ENCODE peak calls at places on chromosomes 2 and 18, in ten cellular contexts. One of them, this sample, is unnamed.

GRCh38 chr2:200525882-200526651 is at the start of gene SGO2:
- DNase-seq in endothelial cell of umbilical vein: peak; percentile 95
- DNase-seq in retinal pigment epithelial cell: peak; percentile 69
- DNase-seq in brain microvascular endothelial cell: peak; percentile 92
- DNase-seq in colonic mucosa: peak; percentile 97
- DNase-seq in GM13977: peak; percentile 94
- DNase-seq in Calu3: peak; percentile 96
- DNase-seq in ovary: peak; percentile 90
- DNase-seq in neural crest cell: peak; percentile 88
- DNase-seq in left ventricle myocardium inferior: peak; percentile 95
- DNase-seq in this sample: peak; percentile 85

GRCh38 chr2:156329031-156329921 is 3.2 kb downstream of the NR4A2 start:
- DNase-seq in endothelial cell of umbilical vein: no peak
- DNase-seq in retinal pigment epithelial cell: no peak
- DNase-seq in brain microvascular endothelial cell: no peak
- DNase-seq in colonic mucosa: no peak
- DNase-seq in GM13977: peak; percentile 22
- DNase-seq in Calu3: no peak
- DNase-seq in ovary: no peak
- DNase-seq in neural crest cell: no peak
- DNase-seq in left ventricle myocardium inferior: no peak
- DNase-seq in this sample: no peak

GRCh38 chr2:190701586-190701985 is 52.7 kb downstream of the NAB1 start:
- DNase-seq in endothelial cell of umbilical vein: no peak
- DNase-seq in retinal pigment epithelial cell: no peak
- DNase-seq in brain microvascular endothelial cell: no peak
- DNase-seq in colonic mucosa: no peak
- DNase-seq in GM13977: no peak
- DNase-seq in Calu3: no peak
- DNase-seq in ovary: no peak
- DNase-seq in neural crest cell: no peak
- DNase-seq in left ventricle myocardium inferior: no peak
- DNase-seq in this sample: no peak

GRCh38 chr2:215421859-215422461 is 13.9 kb downstream of the FN1 start:
- DNase-seq in endothelial cell of umbilical vein: peak; percentile 53
- DNase-seq in retinal pigment epithelial cell: peak; percentile 79
- DNase-seq in brain microvascular endothelial cell: peak; percentile 47
- DNase-seq in colonic mucosa: no peak
- DNase-seq in GM13977: no peak
- DNase-seq in Calu3: no peak
- DNase-seq in ovary: no peak
- DNase-seq in neural crest cell: no peak
- DNase-seq in left ventricle myocardium inferior: no peak
- DNase-seq in this sample: no peak

GRCh38 chr2:191740776-191741175 is 62.8 kb downstream of the NABP1 start:
- DNase-seq in endothelial cell of umbilical vein: no peak
- DNase-seq in retinal pigment epithelial cell: no peak
- DNase-seq in brain microvascular endothelial cell: no peak
- DNase-seq in colonic mucosa: no peak
- DNase-seq in GM13977: no peak
- DNase-seq in Calu3: no peak
- DNase-seq in ovary: no peak
- DNase-seq in neural crest cell: no peak
- DNase-seq in left ventricle myocardium inferior: no peak
- DNase-seq in this sample: no peak

GRCh38 chr2:100731535-100731981 is 88.4 kb upstream of the NPAS2 start:
- DNase-seq in endothelial cell of umbilical vein: peak; percentile 26
- DNase-seq in retinal pigment epithelial cell: no peak
- DNase-seq in brain microvascular endothelial cell: no peak
- DNase-seq in colonic mucosa: no peak
- DNase-seq in GM13977: no peak
- DNase-seq in Calu3: no peak
- DNase-seq in ovary: no peak
- DNase-seq in neural crest cell: no peak
- DNase-seq in left ventricle myocardium inferior: no peak
- DNase-seq in this sample: no peak

GRCh38 chr2:136319227-136319626 is 201.3 kb upstream of the CXCR4 start:
- DNase-seq in endothelial cell of umbilical vein: no peak
- DNase-seq in retinal pigment epithelial cell: no peak
- DNase-seq in brain microvascular endothelial cell: no peak
- DNase-seq in colonic mucosa: no peak
- DNase-seq in GM13977: no peak
- DNase-seq in Calu3: no peak
- DNase-seq in ovary: no peak
- DNase-seq in neural crest cell: no peak
- DNase-seq in left ventricle myocardium inferior: no peak
- DNase-seq in this sample: no peak

GRCh38 chr2:171404258-171404657 is 29.5 kb downstream of the METTL8 start:
- DNase-seq in endothelial cell of umbilical vein: peak; percentile 81
- DNase-seq in retinal pigment epithelial cell: no peak
- DNase-seq in brain microvascular endothelial cell: peak; percentile 83
- DNase-seq in colonic mucosa: no peak
- DNase-seq in GM13977: no peak
- DNase-seq in Calu3: no peak
- DNase-seq in ovary: no peak
- DNase-seq in neural crest cell: no peak
- DNase-seq in left ventricle myocardium inferior: no peak
- DNase-seq in this sample: peak; percentile 48

GRCh38 chr18:13558132-13558531 is 168.2 kb downstream of the FAM210A start:
- DNase-seq in endothelial cell of umbilical vein: peak; percentile 40
- DNase-seq in retinal pigment epithelial cell: no peak
- DNase-seq in brain microvascular endothelial cell: peak; percentile 24
- DNase-seq in colonic mucosa: no peak
- DNase-seq in GM13977: peak; percentile 69
- DNase-seq in Calu3: peak; percentile 23
- DNase-seq in ovary: no peak
- DNase-seq in neural crest cell: peak; percentile 31
- DNase-seq in left ventricle myocardium inferior: peak; percentile 52
- DNase-seq in this sample: no peak

GRCh38 chr18:70047931-70048603 is 100.4 kb upstream of the CD226 start:
- DNase-seq in endothelial cell of umbilical vein: peak; percentile 45
- DNase-seq in retinal pigment epithelial cell: peak; percentile 57
- DNase-seq in brain microvascular endothelial cell: no peak
- DNase-seq in colonic mucosa: no peak
- DNase-seq in GM13977: no peak
- DNase-seq in Calu3: no peak
- DNase-seq in ovary: no peak
- DNase-seq in neural crest cell: no peak
- DNase-seq in left ventricle myocardium inferior: no peak
- DNase-seq in this sample: no peak

DNA sequence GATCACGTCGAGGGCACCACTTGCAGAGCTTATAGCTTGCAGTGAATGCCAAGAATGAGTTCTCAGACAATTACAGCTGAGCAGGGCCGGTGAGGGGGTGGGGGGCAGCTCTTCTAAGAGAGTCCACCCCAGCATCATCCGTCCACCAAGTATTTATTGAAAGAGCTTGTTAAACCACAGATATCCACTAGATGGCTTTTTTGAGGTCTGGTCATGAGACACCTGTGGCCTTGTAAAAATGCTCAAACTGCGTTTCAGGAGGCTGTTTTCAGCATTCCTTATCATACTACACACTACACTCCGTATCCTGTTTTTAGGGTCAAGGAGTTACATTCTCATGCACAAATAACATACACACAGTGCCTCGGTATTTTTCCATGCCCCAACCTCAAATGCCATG is 51.5 kb downstream of the DNAJC10 start:
- DNase-seq in endothelial cell of umbilical vein: peak; percentile 81
- DNase-seq in retinal pigment epithelial cell: no peak
- DNase-seq in brain microvascular endothelial cell: peak; percentile 22
- DNase-seq in colonic mucosa: no peak
- DNase-seq in GM13977: no peak
- DNase-seq in Calu3: no peak
- DNase-seq in ovary: no peak
- DNase-seq in neural crest cell: no peak
- DNase-seq in left ventricle myocardium inferior: no peak
- DNase-seq in this sample: no peak
- TF ChIP-seq CTCF in endothelial cell of umbilical vein: peak; percentile 39
- TF ChIP-seq CTCF in retinal pigment epithelial cell: peak; percentile 61
- TF ChIP-seq CTCF in brain microvascular endothelial cell: peak; percentile 62
- TF ChIP-seq CTCF in colonic mucosa: no peak
- TF ChIP-seq CTCF in GM13977: peak; percentile 36
- TF ChIP-seq CTCF in Calu3: peak; percentile 37
- TF ChIP-seq CTCF in ovary: no peak
- TF ChIP-seq CTCF in neural crest cell: peak; percentile 65
- TF ChIP-seq CTCF in left ventricle myocardium inferior: peak; percentile 55
- TF ChIP-seq CTCF in this sample: peak; percentile 34

DNA sequence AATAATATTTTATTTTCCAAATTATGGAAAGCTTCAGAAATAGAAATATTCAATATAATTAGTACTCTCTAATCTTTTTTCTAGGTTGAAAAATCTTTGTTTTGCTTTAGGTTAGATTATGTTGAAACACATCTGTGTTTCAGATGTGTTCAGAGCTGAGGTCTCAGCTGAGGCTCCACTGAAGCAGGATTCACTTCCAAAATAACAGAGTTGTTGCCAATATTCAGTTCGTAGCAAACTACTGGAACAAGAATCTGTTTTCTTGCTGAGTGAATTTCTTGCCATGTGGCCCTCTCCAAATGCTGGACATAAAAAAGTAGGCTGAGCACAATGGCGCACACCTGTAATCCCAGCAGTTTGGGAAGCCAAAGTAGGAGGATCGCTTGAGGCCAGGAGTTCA is 8.7 kb downstream of the PHOSPHO2 start:
- DNase-seq in endothelial cell of umbilical vein: no peak
- DNase-seq in retinal pigment epithelial cell: no peak
- DNase-seq in brain microvascular endothelial cell: no peak
- DNase-seq in colonic mucosa: no peak
- DNase-seq in GM13977: no peak
- DNase-seq in Calu3: no peak
- DNase-seq in ovary: no peak
- DNase-seq in neural crest cell: no peak
- DNase-seq in left ventricle myocardium inferior: no peak
- DNase-seq in this sample: no peak
- TF ChIP-seq CTCF in endothelial cell of umbilical vein: no peak
- TF ChIP-seq CTCF in retinal pigment epithelial cell: no peak
- TF ChIP-seq CTCF in brain microvascular endothelial cell: no peak
- TF ChIP-seq CTCF in colonic mucosa: no peak
- TF ChIP-seq CTCF in GM13977: no peak
- TF ChIP-seq CTCF in Calu3: no peak
- TF ChIP-seq CTCF in ovary: no peak
- TF ChIP-seq CTCF in neural crest cell: no peak
- TF ChIP-seq CTCF in left ventricle myocardium inferior: no peak
- TF ChIP-seq CTCF in this sample: no peak

GRCh38 chr2:14427982-14428567 is 204.4 kb upstream of the LRATD1 start:
- DNase-seq in endothelial cell of umbilical vein: no peak
- DNase-seq in retinal pigment epithelial cell: peak; percentile 37
- DNase-seq in brain microvascular endothelial cell: peak; percentile 24
- DNase-seq in colonic mucosa: peak; percentile 38
- DNase-seq in GM13977: no peak
- DNase-seq in Calu3: no peak
- DNase-seq in ovary: no peak
- DNase-seq in neural crest cell: no peak
- DNase-seq in left ventricle myocardium inferior: no peak
- DNase-seq in this sample: no peak

GRCh38 chr2:14433946-14434495 is 198.5 kb upstream of the LRATD1 start:
- DNase-seq in endothelial cell of umbilical vein: no peak
- DNase-seq in retinal pigment epithelial cell: no peak
- DNase-seq in brain microvascular endothelial cell: no peak
- DNase-seq in colonic mucosa: no peak
- DNase-seq in GM13977: no peak
- DNase-seq in Calu3: no peak
- DNase-seq in ovary: no peak
- DNase-seq in neural crest cell: no peak
- DNase-seq in left ventricle myocardium inferior: no peak
- DNase-seq in this sample: no peak
- TF ChIP-seq CTCF in endothelial cell of umbilical vein: no peak
- TF ChIP-seq CTCF in retinal pigment epithelial cell: no peak
- TF ChIP-seq CTCF in brain microvascular endothelial cell: no peak
- TF ChIP-seq CTCF in colonic mucosa: no peak
- TF ChIP-seq CTCF in GM13977: no peak
- TF ChIP-seq CTCF in Calu3: no peak
- TF ChIP-seq CTCF in ovary: no peak
- TF ChIP-seq CTCF in neural crest cell: no peak
- TF ChIP-seq CTCF in left ventricle myocardium inferior: no peak
- TF ChIP-seq CTCF in this sample: no peak

GRCh38 chr2:45013229-45014015 is 4.2 kb upstream of the SIX2 start:
- DNase-seq in endothelial cell of umbilical vein: no peak
- DNase-seq in retinal pigment epithelial cell: no peak
- DNase-seq in brain microvascular endothelial cell: no peak
- DNase-seq in colonic mucosa: no peak
- DNase-seq in GM13977: peak; percentile 49
- DNase-seq in Calu3: no peak
- DNase-seq in ovary: no peak
- DNase-seq in neural crest cell: no peak
- DNase-seq in left ventricle myocardium inferior: no peak
- DNase-seq in this sample: no peak

GRCh38 chr2:45011621-45012602 is 2.7 kb upstream of the SIX2 start:
- DNase-seq in endothelial cell of umbilical vein: no peak
- DNase-seq in retinal pigment epithelial cell: no peak
- DNase-seq in brain microvascular endothelial cell: no peak
- DNase-seq in colonic mucosa: no peak
- DNase-seq in GM13977: peak; percentile 33
- DNase-seq in Calu3: no peak
- DNase-seq in ovary: no peak
- DNase-seq in neural crest cell: no peak
- DNase-seq in left ventricle myocardium inferior: no peak
- DNase-seq in this sample: no peak

GRCh38 chr2:45012733-45013132 is 3.5 kb upstream of the SIX2 start:
- DNase-seq in endothelial cell of umbilical vein: no peak
- DNase-seq in retinal pigment epithelial cell: no peak
- DNase-seq in brain microvascular endothelial cell: no peak
- DNase-seq in colonic mucosa: no peak
- DNase-seq in GM13977: peak; percentile 40
- DNase-seq in Calu3: no peak
- DNase-seq in ovary: no peak
- DNase-seq in neural crest cell: no peak
- DNase-seq in left ventricle myocardium inferior: no peak
- DNase-seq in this sample: no peak

GRCh38 chr2:45010706-45011036 is 1.4 kb upstream of the SIX2 start:
- DNase-seq in endothelial cell of umbilical vein: no peak
- DNase-seq in retinal pigment epithelial cell: no peak
- DNase-seq in brain microvascular endothelial cell: no peak
- DNase-seq in colonic mucosa: no peak
- DNase-seq in GM13977: peak; percentile 29
- DNase-seq in Calu3: no peak
- DNase-seq in ovary: no peak
- DNase-seq in neural crest cell: no peak
- DNase-seq in left ventricle myocardium inferior: no peak
- DNase-seq in this sample: no peak

DNA sequence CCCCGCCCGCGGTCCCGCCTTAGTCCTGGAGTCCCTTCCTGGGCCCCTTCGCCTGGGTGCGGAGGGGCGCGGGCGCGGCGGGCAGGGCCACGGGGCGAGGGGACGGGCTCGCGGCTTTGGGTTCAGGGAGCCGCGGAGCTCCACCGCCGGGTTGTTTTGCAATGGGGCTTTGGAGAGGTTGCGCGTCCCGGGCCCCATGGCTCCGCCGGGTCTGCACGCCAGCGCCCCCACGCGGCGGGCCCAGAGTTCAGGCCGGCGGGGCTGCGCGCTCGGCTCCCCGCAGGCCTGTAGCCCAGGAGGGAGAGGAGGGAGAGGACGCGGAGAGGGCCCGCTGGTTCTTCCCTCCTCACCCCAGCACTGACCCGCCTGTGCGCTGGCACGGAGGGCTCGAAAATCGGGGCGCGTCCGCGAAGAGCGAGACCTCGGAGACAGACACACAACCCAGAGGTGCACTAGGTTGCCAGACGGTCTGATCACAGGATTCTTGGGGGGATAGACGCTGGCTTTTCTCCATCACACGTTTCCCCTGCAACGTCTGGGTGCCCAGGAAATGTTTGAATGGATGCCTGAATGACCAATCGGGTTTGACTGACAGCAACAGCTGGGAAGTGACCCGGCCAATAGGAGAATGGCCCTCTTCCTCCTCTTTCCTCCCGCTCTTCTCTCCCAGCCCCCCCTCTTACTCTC is 4.9 kb upstream of the SIX2 start:
- DNase-seq in endothelial cell of umbilical vein: peak; percentile 47
- DNase-seq in retinal pigment epithelial cell: no peak
- DNase-seq in brain microvascular endothelial cell: peak; percentile 45
- DNase-seq in colonic mucosa: no peak
- DNase-seq in GM13977: peak; percentile 86
- DNase-seq in Calu3: no peak
- DNase-seq in ovary: no peak
- DNase-seq in neural crest cell: peak; percentile 61
- DNase-seq in left ventricle myocardium inferior: peak; percentile 69
- DNase-seq in this sample: no peak
- TF ChIP-seq CTCF in endothelial cell of umbilical vein: peak; percentile 86
- TF ChIP-seq CTCF in retinal pigment epithelial cell: peak; percentile 71
- TF ChIP-seq CTCF in brain microvascular endothelial cell: peak; percentile 60
- TF ChIP-seq CTCF in colonic mucosa: peak; percentile 56
- TF ChIP-seq CTCF in GM13977: peak; percentile 72
- TF ChIP-seq CTCF in Calu3: no peak
- TF ChIP-seq CTCF in ovary: no peak
- TF ChIP-seq CTCF in neural crest cell: peak; percentile 79
- TF ChIP-seq CTCF in left ventricle myocardium inferior: peak; percentile 78
- TF ChIP-seq CTCF in this sample: peak; percentile 52